ENCODE peak calls at places on chromosomes 6 and 20, in nine cellular contexts. X, T, H, W, Z, K, Q, L and P are unnamed samples.

GRCh38 chr6:166998256-166999144 is 697 bp upstream of the CEP43 start:
- DNase-seq in W (no peak), K (peak; percentile 60), L (peak; percentile 39), Q (no peak), Z (no peak), T (peak; percentile 49), X (peak; percentile 63), H (peak; percentile 57), P (no peak)

GRCh38 chr6:87199787-87200186 is 44.4 kb downstream of the ZNF292 start:
- DNase-seq in X (no peak), K (no peak), T (peak; percentile 25), L (no peak), W (no peak), Z (no peak), H (no peak), Q (no peak), P (no peak)

GRCh38 chr20:51021067-51022025 is 1.6 kb downstream of the KCNG1 start:
- DNase-seq in Z (peak; percentile 30), K (peak; percentile 53), X (no peak), T (peak; percentile 64), Q (no peak), L (no peak), H (no peak), W (no peak), P (no peak)

GRCh38 chr6:3181105-3181504 is 23.8 kb upstream of the TUBB2A start:
- DNase-seq in T (no peak), K (no peak), X (no peak), L (no peak), H (no peak), Q (no peak), Z (no peak), W (no peak), P (no peak)

GRCh38 chr20:11849976-11850670 is 67.6 kb upstream of the BTBD3 start:
- DNase-seq in W (no peak), T (no peak), L (no peak), Q (peak; percentile 8), Z (peak; percentile 89), K (no peak), X (peak; percentile 91), H (no peak), P (no peak)

GRCh38 chr6:157813757-157814455 is 9.1 kb upstream of the SNX9 start:
- DNase-seq in W (no peak), L (no peak), K (no peak), H (no peak), Q (no peak), Z (peak; percentile 51), T (no peak), X (peak; percentile 85), P (no peak)

GRCh38 chr6:49565261-49565660 is 14.8 kb downstream of the C6orf141 start:
- DNase-seq in K (no peak), T (no peak), Z (no peak), H (no peak), X (no peak), Q (no peak), W (no peak), L (no peak), P (no peak)

GRCh38 chr6:34484899-34485298 is 19.0 kb downstream of the PACSIN1 start:
- DNase-seq in T (no peak), H (no peak), X (no peak), W (peak; percentile 65), L (peak; percentile 18), K (no peak), Z (peak; percentile 90), Q (peak; percentile 28), P (peak; percentile 91)

GRCh38 chr6:32369678-32370077 is 2.0 kb downstream of the TSBP1 start:
- DNase-seq in W (no peak), Z (peak; percentile 97), X (peak; percentile 94), H (no peak), Q (peak; percentile 66), T (no peak), L (no peak), K (no peak), P (no peak)

GRCh38 chr6:47135772-47136171 is 93.6 kb upstream of the ADGRF1 start:
- DNase-seq in X (peak; percentile 67), Q (peak; percentile 85), T (no peak), K (peak; percentile 17), L (peak; percentile 58), Z (peak; percentile 99), W (no peak), H (no peak), P (no peak)

GRCh38 chr6:27023664-27024063 is 223.8 kb upstream of the PRSS16 start:
- DNase-seq in Q (no peak), H (no peak), W (no peak), L (no peak), Z (no peak), K (no peak), X (no peak), T (no peak), P (no peak)

GRCh38 chr20:45896641-45897161 is 5.6 kb downstream of the CTSA start:
- DNase-seq in X (no peak), L (no peak), K (no peak), T (no peak), Q (no peak), H (no peak), W (no peak), Z (no peak), P (no peak)

GRCh38 chr6:118725944-118726343 is 74.6 kb upstream of the CEP85L start:
- DNase-seq in K (peak; percentile 24), H (no peak), L (no peak), W (no peak), Z (no peak), X (no peak), Q (no peak), T (no peak), P (no peak)

DNA sequence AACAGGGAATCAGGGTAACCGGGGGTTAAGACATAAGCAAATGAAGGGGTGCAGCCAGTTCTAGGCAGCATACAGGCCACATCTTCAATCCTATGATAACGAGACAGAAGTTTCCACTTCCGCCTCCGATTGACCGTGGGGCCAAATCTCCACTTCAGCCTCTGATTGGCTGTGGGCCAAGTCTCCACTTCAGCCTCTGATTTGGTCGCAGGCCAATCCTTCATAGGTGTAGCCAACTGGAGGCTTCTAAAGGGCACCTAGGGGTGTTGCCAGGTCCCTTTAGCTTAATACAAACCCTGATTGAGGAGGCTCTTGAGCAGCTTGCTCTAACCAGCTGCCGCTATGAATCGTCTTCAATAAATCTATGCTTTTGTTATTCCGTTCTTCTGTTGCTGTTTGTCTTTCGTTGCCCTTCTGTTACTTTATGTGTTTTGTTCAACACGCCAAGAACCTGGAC is 2.1 kb upstream of the ERGIC3 start:
- DNase-seq in Z (no peak), T (peak; percentile 90), L (peak; percentile 87), K (peak; percentile 95), Q (no peak), X (no peak), W (no peak), H (no peak), P (peak; percentile 99)
- H3K27ac ChIP-seq in Z (no peak overlapping the region), T (no peak overlapping the region), L (no peak overlapping the region), K (no peak overlapping the region), Q (no peak overlapping the region), X (no peak overlapping the region), W (no peak overlapping the region), H (no peak overlapping the region), P (peak overlapping the region; percentile 64)

GRCh38 chr6:41434803-41435470 is 99.5 kb downstream of the NCR2 start:
- DNase-seq in K (no peak), L (no peak), H (no peak), W (no peak), Q (no peak), Z (no peak), X (no peak), T (no peak), P (no peak)
- TF ChIP-seq EZH2phosphoT487 in K (no peak), L (no peak), H (no peak), W (no peak), Q (no peak), Z (no peak), X (no peak), T (no peak), P (no peak)

GRCh38 chr20:5067877-5068276 is 51.9 kb downstream of the PCNA start:
- DNase-seq in Z (no peak), Q (no peak), K (no peak), T (no peak), H (no peak), L (no peak), X (no peak), W (no peak), P (no peak)

GRCh38 chr20:5061209-5061608 is 58.5 kb downstream of the PCNA start:
- DNase-seq in H (no peak), L (peak; percentile 19), Q (peak; percentile 89), X (peak; percentile 38), Z (peak; percentile 97), T (no peak), W (no peak), K (peak; percentile 28), P (no peak)

GRCh38 chr20:5069141-5069806 is 50.5 kb downstream of the PCNA start:
- DNase-seq in H (no peak), T (no peak), K (no peak), X (no peak), Q (no peak), Z (no peak), L (no peak), W (peak; percentile 67), P (no peak)

GRCh38 chr20:5070081-5070480 is 49.7 kb downstream of the PCNA start:
- DNase-seq in H (no peak), X (no peak), K (no peak), W (no peak), T (no peak), Q (no peak), Z (no peak), L (no peak), P (no peak)

DNA sequence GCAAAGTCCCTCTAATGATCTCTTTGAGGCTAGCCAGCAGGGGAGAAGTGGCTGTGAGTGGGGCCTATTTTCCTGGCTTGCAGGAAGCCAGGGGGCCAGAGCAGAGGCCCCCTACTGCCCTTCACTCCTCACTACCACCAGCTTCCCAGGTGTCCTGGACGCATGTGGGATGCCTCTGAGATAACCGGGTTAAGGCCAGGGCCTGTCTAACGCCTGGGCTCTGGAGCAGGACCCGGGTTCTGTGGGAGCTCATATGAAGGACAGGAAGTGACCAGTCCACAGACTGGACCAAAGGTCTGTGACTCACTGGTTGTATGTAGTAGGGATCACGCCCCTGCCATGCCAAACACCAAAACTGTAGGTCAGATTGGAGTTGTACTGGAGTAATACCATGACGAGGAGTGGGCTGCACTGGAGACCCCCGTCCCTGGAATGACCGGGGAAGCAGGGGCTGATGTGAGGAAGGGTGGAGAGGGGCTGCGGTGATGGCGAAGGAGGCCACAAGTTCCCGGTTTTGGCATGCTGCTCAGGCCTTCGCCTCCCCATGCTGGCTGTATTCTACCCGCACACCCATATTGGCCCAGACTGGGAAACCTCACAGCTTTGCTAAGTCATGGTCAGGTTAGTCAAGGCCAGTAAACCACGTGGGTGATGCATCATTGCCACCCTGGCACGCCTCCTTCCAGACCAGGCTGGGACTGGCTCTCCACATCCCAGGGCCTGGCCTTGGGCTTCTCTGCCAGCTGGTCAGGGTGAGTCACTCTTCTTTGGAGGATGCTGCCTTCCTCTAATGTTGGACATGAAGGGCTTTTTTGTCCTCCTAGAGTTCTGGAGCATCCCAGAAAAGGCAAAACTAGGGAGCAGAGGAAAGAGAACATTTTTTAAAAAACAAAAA is 54.0 kb downstream of the PCNA start:
- DNase-seq in W (no peak), Q (peak; percentile 88), X (peak; percentile 99), Z (peak; percentile 99), K (no peak), T (no peak), L (no peak), H (no peak), P (no peak)
- H3K4me2 ChIP-seq in W (no peak overlapping the region), Q (peak overlapping the region; percentile 55), X (peak overlapping the region; percentile 36), Z (peak overlapping the region; percentile 48), K (no peak overlapping the region), T (no peak overlapping the region), L (no peak overlapping the region), H (peak overlapping the region; percentile 27), P (no peak overlapping the region)

GRCh38 chr6:103379272-103379671 is 1480.4 kb downstream of the HACE1 start:
- DNase-seq in L (no peak), Q (no peak), Z (no peak), K (no peak), T (no peak), X (no peak), W (no peak), H (no peak), P (no peak)
- H3K27ac ChIP-seq in L (no peak overlapping the region), Q (no peak overlapping the region), Z (no peak overlapping the region), K (no peak overlapping the region), T (no peak overlapping the region), X (no peak overlapping the region), W (no peak overlapping the region), H (no peak overlapping the region), P (no peak overlapping the region)